ENCODE peak calls at places on chromosomes 12 and 14, in five cellular contexts. One of them, this sample, is unnamed.

GRCh38 chr12:110107369-110108281 is 16.5 kb upstream of the IFT81 start:
- DNase-seq in cardiac fibroblast: peak
- DNase-seq in H7: no peak
- DNase-seq in right atrium auricular region: peak
- DNase-seq in CD4-positive, CD25-positive, alpha-beta regulatory T cell: no peak
- DNase-seq in this sample: no peak

GRCh38 chr12:53949631-53950440 is 4.9 kb upstream of the HOXC12 start:
- DNase-seq in cardiac fibroblast: no peak
- DNase-seq in H7: peak
- DNase-seq in right atrium auricular region: no peak
- DNase-seq in CD4-positive, CD25-positive, alpha-beta regulatory T cell: no peak
- DNase-seq in this sample: no peak

GRCh38 chr12:41709463-41710285 is 435.0 kb downstream of the GXYLT1 start:
- DNase-seq in cardiac fibroblast: no peak
- DNase-seq in H7: no peak
- DNase-seq in right atrium auricular region: no peak
- DNase-seq in CD4-positive, CD25-positive, alpha-beta regulatory T cell: no peak
- DNase-seq in this sample: no peak

GRCh38 chr14:99687284-99688209 is 3.4 kb downstream of the CYP46A1 start:
- DNase-seq in cardiac fibroblast: no peak
- DNase-seq in H7: peak
- DNase-seq in right atrium auricular region: peak
- DNase-seq in CD4-positive, CD25-positive, alpha-beta regulatory T cell: peak
- DNase-seq in this sample: no peak

GRCh38 chr12:54571166-54571856 is 17.1 kb downstream of the PPP1R1A start:
- DNase-seq in cardiac fibroblast: peak
- DNase-seq in H7: peak
- DNase-seq in right atrium auricular region: no peak
- DNase-seq in CD4-positive, CD25-positive, alpha-beta regulatory T cell: no peak
- DNase-seq in this sample: no peak

GRCh38 chr12:120381752-120382419 is 12.9 kb upstream of the MSI1 start:
- DNase-seq in cardiac fibroblast: peak
- DNase-seq in H7: no peak
- DNase-seq in right atrium auricular region: no peak
- DNase-seq in CD4-positive, CD25-positive, alpha-beta regulatory T cell: no peak
- DNase-seq in this sample: no peak

GRCh38 chr14:59244581-59244980 is 56.1 kb downstream of the DAAM1 start:
- DNase-seq in cardiac fibroblast: no peak
- DNase-seq in H7: no peak
- DNase-seq in right atrium auricular region: no peak
- DNase-seq in CD4-positive, CD25-positive, alpha-beta regulatory T cell: no peak
- DNase-seq in this sample: no peak

GRCh38 chr12:69024413-69024812 is 91.4 kb upstream of the CPM start:
- DNase-seq in cardiac fibroblast: peak
- DNase-seq in H7: no peak
- DNase-seq in right atrium auricular region: no peak
- DNase-seq in CD4-positive, CD25-positive, alpha-beta regulatory T cell: no peak
- DNase-seq in this sample: no peak

GRCh38 chr12:50101663-50102062 is 2.1 kb upstream of the GPD1 start:
- DNase-seq in cardiac fibroblast: peak
- DNase-seq in H7: peak
- DNase-seq in right atrium auricular region: no peak
- DNase-seq in CD4-positive, CD25-positive, alpha-beta regulatory T cell: no peak
- DNase-seq in this sample: no peak

GRCh38 chr12:54051916-54052744 is 1.5 kb upstream of the HOXC4 start:
- DNase-seq in cardiac fibroblast: no peak
- DNase-seq in H7: peak
- DNase-seq in right atrium auricular region: no peak
- DNase-seq in CD4-positive, CD25-positive, alpha-beta regulatory T cell: no peak
- DNase-seq in this sample: no peak

GRCh38 chr14:77654001-77654431 is 37.6 kb upstream of the SPTLC2 start:
- DNase-seq in cardiac fibroblast: no peak
- DNase-seq in H7: peak
- DNase-seq in right atrium auricular region: no peak
- DNase-seq in CD4-positive, CD25-positive, alpha-beta regulatory T cell: no peak
- DNase-seq in this sample: no peak

GRCh38 chr14:71022015-71022919 is 115.0 kb downstream of the PCNX1 start:
- DNase-seq in cardiac fibroblast: no peak
- DNase-seq in H7: no peak
- DNase-seq in right atrium auricular region: no peak
- DNase-seq in CD4-positive, CD25-positive, alpha-beta regulatory T cell: no peak
- DNase-seq in this sample: no peak

GRCh38 chr14:33280646-33281045 is 342.0 kb downstream of the NPAS3 start:
- DNase-seq in cardiac fibroblast: peak
- DNase-seq in H7: no peak
- DNase-seq in right atrium auricular region: no peak
- DNase-seq in CD4-positive, CD25-positive, alpha-beta regulatory T cell: no peak
- DNase-seq in this sample: no peak

GRCh38 chr14:33279865-33280264 is 341.2 kb downstream of the NPAS3 start:
- DNase-seq in cardiac fibroblast: no peak
- DNase-seq in H7: no peak
- DNase-seq in right atrium auricular region: no peak
- DNase-seq in CD4-positive, CD25-positive, alpha-beta regulatory T cell: no peak
- DNase-seq in this sample: no peak

GRCh38 chr14:33285902-33286700 is 347.4 kb downstream of the NPAS3 start:
- DNase-seq in cardiac fibroblast: no peak
- DNase-seq in H7: no peak
- DNase-seq in right atrium auricular region: no peak
- DNase-seq in CD4-positive, CD25-positive, alpha-beta regulatory T cell: no peak
- DNase-seq in this sample: no peak

GRCh38 chr14:33282811-33283210 is 344.1 kb downstream of the NPAS3 start:
- DNase-seq in cardiac fibroblast: peak
- DNase-seq in H7: no peak
- DNase-seq in right atrium auricular region: no peak
- DNase-seq in CD4-positive, CD25-positive, alpha-beta regulatory T cell: no peak
- DNase-seq in this sample: no peak

DNA sequence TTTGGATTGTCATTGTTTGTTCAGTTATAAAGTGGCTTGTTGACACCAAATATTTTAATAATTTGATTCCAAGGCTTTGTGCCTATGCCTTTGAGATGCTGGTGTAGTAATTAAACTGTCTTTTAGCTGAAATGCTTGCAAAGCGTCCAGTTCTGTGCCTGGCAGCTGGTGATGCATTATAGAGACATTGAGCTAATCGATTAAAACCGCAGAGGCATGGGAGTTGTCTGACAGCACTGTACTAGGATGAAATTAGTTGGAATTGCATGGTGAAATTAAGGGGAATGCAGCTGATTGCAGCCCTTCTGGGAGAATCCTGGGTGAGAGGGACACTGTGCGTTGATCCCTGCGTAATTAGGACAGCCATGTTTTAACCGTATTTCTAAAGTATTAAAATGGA is 343.5 kb downstream of the NPAS3 start:
- DNase-seq in cardiac fibroblast: no peak
- DNase-seq in H7: no peak
- DNase-seq in right atrium auricular region: no peak
- DNase-seq in CD4-positive, CD25-positive, alpha-beta regulatory T cell: no peak
- DNase-seq in this sample: no peak
- H3K4me3 ChIP-seq in cardiac fibroblast: no peak
- H3K4me3 ChIP-seq in H7: no peak
- H3K4me3 ChIP-seq in right atrium auricular region: no peak
- H3K4me3 ChIP-seq in CD4-positive, CD25-positive, alpha-beta regulatory T cell: no peak
- H3K4me3 ChIP-seq in this sample: no peak

GRCh38 chr12:1474567-1475153 is 119.7 kb downstream of the FBXL14 start:
- DNase-seq in cardiac fibroblast: peak
- DNase-seq in H7: peak
- DNase-seq in right atrium auricular region: no peak
- DNase-seq in CD4-positive, CD25-positive, alpha-beta regulatory T cell: no peak
- DNase-seq in this sample: no peak

GRCh38 chr12:1470051-1470450 is 124.3 kb downstream of the FBXL14 start:
- DNase-seq in cardiac fibroblast: no peak
- DNase-seq in H7: no peak
- DNase-seq in right atrium auricular region: no peak
- DNase-seq in CD4-positive, CD25-positive, alpha-beta regulatory T cell: no peak
- DNase-seq in this sample: peak

GRCh38 chr12:1473418-1473817 is 121.0 kb downstream of the FBXL14 start:
- DNase-seq in cardiac fibroblast: no peak
- DNase-seq in H7: no peak
- DNase-seq in right atrium auricular region: no peak
- DNase-seq in CD4-positive, CD25-positive, alpha-beta regulatory T cell: peak
- DNase-seq in this sample: no peak

GRCh38 chr12:1471224-1471623 is 123.2 kb downstream of the FBXL14 start:
- DNase-seq in cardiac fibroblast: peak
- DNase-seq in H7: no peak
- DNase-seq in right atrium auricular region: no peak
- DNase-seq in CD4-positive, CD25-positive, alpha-beta regulatory T cell: no peak
- DNase-seq in this sample: no peak

GRCh38 chr12:1474059-1474537 is 120.3 kb downstream of the FBXL14 start:
- DNase-seq in cardiac fibroblast: peak
- DNase-seq in H7: no peak
- DNase-seq in right atrium auricular region: no peak
- DNase-seq in CD4-positive, CD25-positive, alpha-beta regulatory T cell: peak
- DNase-seq in this sample: no peak
- H3K4me3 ChIP-seq in cardiac fibroblast: no peak
- H3K4me3 ChIP-seq in H7: no peak
- H3K4me3 ChIP-seq in right atrium auricular region: no peak
- H3K4me3 ChIP-seq in CD4-positive, CD25-positive, alpha-beta regulatory T cell: peak
- H3K4me3 ChIP-seq in this sample: no peak

GRCh38 chr12:57838594-57839302 is 7.8 kb downstream of the CTDSP2 start:
- DNase-seq in cardiac fibroblast: peak
- DNase-seq in H7: no peak
- DNase-seq in right atrium auricular region: no peak
- DNase-seq in CD4-positive, CD25-positive, alpha-beta regulatory T cell: peak
- DNase-seq in this sample: no peak

GRCh38 chr12:57842342-57843294 is 3.9 kb downstream of the CTDSP2 start:
- DNase-seq in cardiac fibroblast: peak
- DNase-seq in H7: peak
- DNase-seq in right atrium auricular region: no peak
- DNase-seq in CD4-positive, CD25-positive, alpha-beta regulatory T cell: peak
- DNase-seq in this sample: no peak

GRCh38 chr12:57840701-57841100 is 5.8 kb downstream of the CTDSP2 start:
- DNase-seq in cardiac fibroblast: peak
- DNase-seq in H7: no peak
- DNase-seq in right atrium auricular region: no peak
- DNase-seq in CD4-positive, CD25-positive, alpha-beta regulatory T cell: no peak
- DNase-seq in this sample: no peak

GRCh38 chr12:57839996-57840395 is 6.5 kb downstream of the CTDSP2 start:
- DNase-seq in cardiac fibroblast: no peak
- DNase-seq in H7: no peak
- DNase-seq in right atrium auricular region: no peak
- DNase-seq in CD4-positive, CD25-positive, alpha-beta regulatory T cell: no peak
- DNase-seq in this sample: no peak

DNA sequence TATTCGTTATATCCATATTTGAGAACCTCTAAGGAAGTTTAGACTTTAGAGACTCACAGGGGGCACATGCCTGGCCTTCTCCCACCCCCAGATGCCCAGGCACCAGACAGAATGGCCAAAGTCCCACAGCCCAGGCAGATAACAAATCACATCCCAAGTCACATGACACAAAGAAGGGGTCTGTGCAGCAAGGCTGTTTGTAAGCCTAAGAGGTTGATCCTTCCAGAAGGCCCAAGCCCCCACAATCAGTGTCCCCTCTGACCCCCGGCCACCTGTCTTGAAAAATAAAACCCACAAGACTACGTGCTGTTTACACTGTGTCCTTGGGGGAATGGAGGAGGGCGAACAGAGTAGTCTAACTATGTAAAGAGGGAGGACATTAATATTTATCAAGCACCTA is 5.1 kb downstream of the CTDSP2 start:
- DNase-seq in cardiac fibroblast: no peak
- DNase-seq in H7: no peak
- DNase-seq in right atrium auricular region: no peak
- DNase-seq in CD4-positive, CD25-positive, alpha-beta regulatory T cell: no peak
- DNase-seq in this sample: no peak
- H3K4me3 ChIP-seq in cardiac fibroblast: no peak
- H3K4me3 ChIP-seq in H7: no peak
- H3K4me3 ChIP-seq in right atrium auricular region: no peak
- H3K4me3 ChIP-seq in CD4-positive, CD25-positive, alpha-beta regulatory T cell: peak
- H3K4me3 ChIP-seq in this sample: no peak

DNA sequence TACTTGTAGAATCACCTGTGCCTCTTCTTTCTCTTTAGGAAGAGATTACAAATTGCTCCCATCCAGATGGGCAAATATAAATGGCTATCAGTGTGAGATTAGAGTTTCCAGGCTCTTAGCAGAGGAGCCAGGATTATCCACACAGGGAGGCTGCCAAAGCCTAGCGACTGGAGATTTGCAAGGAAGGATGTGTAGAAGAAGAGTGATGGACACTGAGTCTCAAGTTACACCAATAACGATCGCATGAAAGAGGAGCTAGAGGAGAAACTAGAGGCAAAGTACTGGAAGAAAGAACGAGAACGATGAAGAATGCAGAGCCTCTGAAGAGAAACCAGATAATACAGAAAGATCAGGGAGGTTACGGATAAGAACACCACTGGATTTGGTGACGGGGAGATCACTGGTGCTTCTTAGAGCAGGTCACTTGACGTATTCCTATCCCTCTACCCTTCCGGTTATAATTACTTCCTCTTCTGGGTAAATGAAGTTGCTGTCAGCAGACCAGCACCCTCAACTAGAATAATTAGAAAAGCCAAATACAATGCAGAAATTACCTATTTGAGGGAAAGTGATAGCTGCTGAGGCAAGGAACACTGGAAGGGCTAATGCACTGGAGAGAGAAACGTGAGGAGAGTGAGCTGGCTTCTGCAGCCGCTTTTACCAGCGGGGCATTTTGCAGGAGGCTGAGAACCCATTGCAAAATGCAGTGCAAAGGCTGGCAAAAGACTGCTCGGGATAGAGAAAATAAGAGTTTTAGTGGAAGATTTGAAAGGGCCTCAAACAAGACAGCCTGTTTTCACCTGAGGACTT is 93.2 kb upstream of the HIF1A start:
- DNase-seq in cardiac fibroblast: no peak
- DNase-seq in H7: no peak
- DNase-seq in right atrium auricular region: no peak
- DNase-seq in CD4-positive, CD25-positive, alpha-beta regulatory T cell: no peak
- DNase-seq in this sample: no peak
- H3K4me3 ChIP-seq in cardiac fibroblast: no peak
- H3K4me3 ChIP-seq in H7: no peak
- H3K4me3 ChIP-seq in right atrium auricular region: no peak
- H3K4me3 ChIP-seq in CD4-positive, CD25-positive, alpha-beta regulatory T cell: no peak
- H3K4me3 ChIP-seq in this sample: no peak

GRCh38 chr12:6362383-6362782 is 13.0 kb downstream of the SCNN1A start:
- DNase-seq in cardiac fibroblast: no peak
- DNase-seq in H7: peak
- DNase-seq in right atrium auricular region: no peak
- DNase-seq in CD4-positive, CD25-positive, alpha-beta regulatory T cell: no peak
- DNase-seq in this sample: no peak

GRCh38 chr12:6363010-6363329 is 12.4 kb downstream of the SCNN1A start:
- DNase-seq in cardiac fibroblast: no peak
- DNase-seq in H7: peak
- DNase-seq in right atrium auricular region: no peak
- DNase-seq in CD4-positive, CD25-positive, alpha-beta regulatory T cell: no peak
- DNase-seq in this sample: no peak

GRCh38 chr12:6363330-6364036 is 11.9 kb downstream of the SCNN1A start:
- DNase-seq in cardiac fibroblast: peak
- DNase-seq in H7: peak
- DNase-seq in right atrium auricular region: peak
- DNase-seq in CD4-positive, CD25-positive, alpha-beta regulatory T cell: peak
- DNase-seq in this sample: peak

GRCh38 chr12:6361834-6362233 is 13.5 kb downstream of the SCNN1A start:
- DNase-seq in cardiac fibroblast: peak
- DNase-seq in H7: no peak
- DNase-seq in right atrium auricular region: no peak
- DNase-seq in CD4-positive, CD25-positive, alpha-beta regulatory T cell: peak
- DNase-seq in this sample: peak

GRCh38 chr12:6364037-6364360 is 11.4 kb downstream of the SCNN1A start:
- DNase-seq in cardiac fibroblast: no peak
- DNase-seq in H7: no peak
- DNase-seq in right atrium auricular region: no peak
- DNase-seq in CD4-positive, CD25-positive, alpha-beta regulatory T cell: peak
- DNase-seq in this sample: peak
- H3K4me3 ChIP-seq in cardiac fibroblast: no peak
- H3K4me3 ChIP-seq in H7: peak
- H3K4me3 ChIP-seq in right atrium auricular region: peak
- H3K4me3 ChIP-seq in CD4-positive, CD25-positive, alpha-beta regulatory T cell: peak
- H3K4me3 ChIP-seq in this sample: peak